ENCODE peak calls at places on chromosome X, in five cellular contexts. R is neuronal stem cell, I is OCI-LY7, B is dorsolateral prefrontal cortex, Z is neural progenitor cell. J is an unnamed sample.

GRCh38 chrX:104921606-104922205 is 298.8 kb downstream of the TEX13A start:
- DNase-seq in I (no peak), Z (no peak), R (no peak), B (no peak), J (no peak)

GRCh38 chrX:129980043-129980442 is 2.4 kb upstream of the BCORL1 start:
- DNase-seq in R (no peak), Z (peak), B (no peak), I (no peak), J (peak)

GRCh38 chrX:43239356-43239755 is 416.7 kb upstream of the MAOA start:
- DNase-seq in I (no peak), B (no peak), R (no peak), Z (no peak), J (no peak)

GRCh38 chrX:101136235-101136634 is 38.2 kb downstream of the CENPI start:
- DNase-seq in Z (no peak), I (no peak), R (no peak), B (no peak), J (no peak)

GRCh38 chrX:1153940-1154339 is 58.5 kb downstream of the CRLF2 start:
- DNase-seq in R (no peak), I (no peak), Z (no peak), B (no peak), J (no peak)

GRCh38 chrX:130788786-130789581 is 114.0 kb downstream of the ENOX2 start:
- DNase-seq in I (no peak), Z (no peak), R (no peak), B (no peak), J (no peak)

GRCh38 chrX:30888526-30889146 is 418 bp downstream of the TAB3 start:
- DNase-seq in R (no peak), B (peak), Z (no peak), I (no peak), J (no peak)

GRCh38 chrX:129782706-129783105 is 3.0 kb downstream of the SASH3 start:
- DNase-seq in I (no peak), Z (no peak), R (no peak), B (no peak), J (no peak)

GRCh38 chrX:124388562-124388961 is 42.2 kb downstream of the SH2D1A start:
- DNase-seq in Z (peak), I (peak), R (peak), B (peak), J (peak)

GRCh38 chrX:46836701-46837542 is at the start of gene RP2:
- DNase-seq in Z (peak), R (peak), B (peak), I (peak), J (peak)

GRCh38 chrX:131704136-131704695 is 160.3 kb downstream of the OR13H1 start:
- DNase-seq in R (no peak), I (no peak), B (peak), Z (no peak), J (peak)

GRCh38 chrX:132631579-132632232 is 142.9 kb upstream of the MBNL3 start:
- DNase-seq in B (no peak), Z (peak), I (peak), R (no peak), J (peak)

GRCh38 chrX:22699591-22700091 is 300.1 kb upstream of the DDX53 start:
- DNase-seq in R (no peak), I (no peak), B (no peak), Z (no peak), J (no peak)

GRCh38 chrX:44915361-44915868 is 42.4 kb downstream of the KDM6A start:
- DNase-seq in Z (no peak), R (no peak), B (no peak), I (no peak), J (no peak)

GRCh38 chrX:104351173-104351769 is 96.5 kb upstream of the ESX1 start:
- DNase-seq in Z (no peak), R (no peak), I (no peak), B (no peak), J (no peak)

GRCh38 chrX:135345328-135345645 is 36.0 kb downstream of the ETDC start:
- DNase-seq in B (no peak), Z (no peak), R (no peak), I (no peak), J (no peak)

GRCh38 chrX:13868481-13869040 is 51.7 kb upstream of the GPM6B start:
- DNase-seq in Z (no peak), B (no peak), I (no peak), R (no peak), J (no peak)

GRCh38 chrX:153460826-153461225 is 9.6 kb downstream of the HAUS7 start:
- DNase-seq in B (peak), R (no peak), I (peak), Z (peak), J (peak)

GRCh38 chrX:145820825-145821224 is 3.2 kb downstream of the SLITRK2 start:
- DNase-seq in I (no peak), R (no peak), B (no peak), Z (no peak), J (no peak)

GRCh38 chrX:145823132-145823531 is 5.5 kb downstream of the SLITRK2 start:
- DNase-seq in I (no peak), B (no peak), Z (no peak), R (no peak), J (no peak)

GRCh38 chrX:145821291-145821897 is 3.8 kb downstream of the SLITRK2 start:
- DNase-seq in R (no peak), B (peak), I (no peak), Z (peak), J (no peak)

GRCh38 chrX:145818522-145819075 is 970 bp downstream of the SLITRK2 start:
- DNase-seq in Z (peak), R (no peak), I (no peak), B (no peak), J (no peak)

DNA sequence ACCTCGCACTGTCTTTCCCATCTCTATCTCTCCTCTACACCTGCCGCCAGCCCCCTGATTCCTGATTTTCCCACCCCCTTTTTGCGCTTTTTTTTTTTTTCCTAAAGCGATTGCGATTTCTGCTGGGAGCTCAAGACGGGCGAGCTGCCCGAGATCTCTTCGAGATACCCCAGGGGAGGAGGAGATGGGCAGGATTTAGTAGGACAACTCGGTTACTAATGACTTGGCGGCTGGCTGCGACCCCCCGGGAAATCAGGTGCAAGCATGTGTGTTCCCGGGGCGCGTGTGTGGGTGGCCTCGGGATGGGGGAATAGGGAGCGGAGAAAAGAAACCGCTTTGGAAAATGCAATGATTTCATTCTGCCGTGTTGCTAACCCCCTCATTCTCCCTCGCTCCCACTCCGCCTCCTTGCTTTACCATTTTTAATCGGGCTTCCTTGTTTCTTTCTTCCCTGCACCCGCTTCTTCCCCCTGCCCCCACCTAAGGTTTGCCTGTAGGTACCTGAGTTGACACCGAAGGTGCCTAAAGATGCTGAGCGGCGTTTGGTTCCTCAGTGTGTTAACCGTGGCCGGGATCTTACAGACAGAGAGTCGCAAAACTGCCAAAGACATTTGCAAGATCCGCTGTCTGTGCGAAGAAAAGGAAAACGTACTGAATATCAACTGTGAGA is 4.4 kb downstream of the SLITRK2 start:
- DNase-seq in Z (no peak), B (no peak), R (no peak), I (no peak), J (no peak)
- H3K4me3 ChIP-seq in Z (peak), B (peak), R (no peak), I (no peak), J (no peak)

GRCh38 chrX:137032378-137032694 is 1.5 kb downstream of the GPR101 start:
- DNase-seq in B (no peak), Z (no peak), I (no peak), R (no peak), J (no peak)
- H3K4me3 ChIP-seq in B (peak), Z (peak), I (no peak), R (peak), J (peak)

DNA sequence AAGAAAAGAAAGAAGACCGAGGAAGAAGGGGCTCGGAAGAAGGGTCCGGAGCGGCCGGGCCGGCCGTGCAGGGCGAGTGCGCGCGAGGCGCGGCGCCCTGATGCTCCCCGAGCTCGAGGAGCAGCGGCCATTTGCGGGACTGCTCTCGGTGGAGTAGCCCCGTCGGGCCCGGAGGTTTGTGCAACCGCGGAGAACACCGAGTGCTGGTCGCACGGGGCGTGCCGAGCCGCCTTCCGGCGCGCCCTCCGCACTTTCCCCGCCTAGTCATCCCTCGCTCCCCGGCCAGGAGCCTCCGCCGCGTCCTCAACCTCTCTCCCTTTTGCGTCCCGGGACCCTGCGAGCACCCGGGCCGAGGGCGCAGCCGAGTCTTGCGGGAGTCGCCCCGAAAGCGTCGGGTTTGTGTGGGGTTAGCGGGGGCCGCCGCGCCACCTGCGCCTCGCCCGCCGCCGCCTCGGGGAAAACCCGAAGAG is 127.4 kb downstream of the LAS1L start:
- DNase-seq in R (no peak), Z (peak), B (no peak), I (no peak), J (no peak)
- H3K4me3 ChIP-seq in R (peak), Z (no peak), B (peak), I (no peak), J (no peak)

GRCh38 chrX:76153221-76153620 is 19.6 kb upstream of the PBDC1 start:
- DNase-seq in Z (no peak), R (no peak), I (no peak), B (no peak), J (no peak)

GRCh38 chrX:76148011-76148665 is 24.7 kb upstream of the PBDC1 start:
- DNase-seq in Z (no peak), I (peak), B (no peak), R (no peak), J (no peak)

GRCh38 chrX:76148753-76149152 is 24.1 kb upstream of the PBDC1 start:
- DNase-seq in R (no peak), Z (peak), I (peak), B (no peak), J (peak)
- H3K4me3 ChIP-seq in R (peak), Z (no peak), I (peak), B (peak), J (peak)

GRCh38 chrX:28584025-28584424 is 3.2 kb upstream of the IL1RAPL1 start:
- DNase-seq in R (no peak), Z (no peak), B (no peak), I (no peak), J (no peak)

GRCh38 chrX:28585767-28586166 is 1.5 kb upstream of the IL1RAPL1 start:
- DNase-seq in Z (peak), I (no peak), B (no peak), R (no peak), J (no peak)

GRCh38 chrX:28589048-28589447 is 1.8 kb downstream of the IL1RAPL1 start:
- DNase-seq in Z (no peak), R (no peak), B (no peak), I (no peak), J (no peak)

GRCh38 chrX:28586891-28587635 is at the start of gene IL1RAPL1:
- DNase-seq in R (no peak), I (no peak), Z (peak), B (no peak), J (no peak)

GRCh38 chrX:28586291-28586690 is 955 bp upstream of the IL1RAPL1 start:
- DNase-seq in Z (peak), I (no peak), R (peak), B (no peak), J (no peak)
- H3K4me3 ChIP-seq in Z (peak), I (no peak), R (no peak), B (peak), J (no peak)

J was measured in CD4-positive, CD25-positive, alpha-beta regulatory T cell.